ENCODE peak calls at places on chromosomes 6 and 20, in six cellular contexts. I is tibial artery, T is SK-N-SH, Q is stomach, Z is MG63, G is upper lobe of right lung. N is an unnamed sample. For H3K36me3, the result is how much of the 10 kb centered on the place peaks cover.

GRCh38 chr6:109580519-109580918 is 97.5 kb upstream of the ZBTB24 start:
- DNase-seq in T (no peak), Q (no peak), Z (peak), G (no peak), I (no peak), N (no peak)

GRCh38 chr20:20737158-20737557 is 24.7 kb upstream of the RALGAPA2 start:
- DNase-seq in Z (no peak), T (no peak), G (no peak), I (no peak), Q (no peak), N (no peak)

GRCh38 chr6:113936093-113936934 is 34.6 kb downstream of the HDAC2 start:
- DNase-seq in I (no peak), G (no peak), Z (no peak), T (peak), Q (no peak), N (peak)

GRCh38 chr6:51830666-51831065 is 256.7 kb downstream of the PKHD1 start:
- DNase-seq in I (no peak), Z (no peak), T (no peak), G (no peak), Q (no peak), N (no peak)

GRCh38 chr6:2611092-2611491 is 139.6 kb downstream of the MYLK4 start:
- DNase-seq in I (no peak), T (no peak), Q (no peak), G (no peak), Z (peak), N (peak)

GRCh38 chr6:130282234-130282995 is 59.7 kb upstream of the SAMD3 start:
- DNase-seq in I (no peak), Q (no peak), T (peak), G (no peak), Z (no peak), N (peak)

GRCh38 chr20:50376888-50377459 is 133.2 kb upstream of the PTPN1 start:
- DNase-seq in Q (no peak), I (no peak), T (peak), Z (no peak), G (no peak), N (no peak)

GRCh38 chr6:40286027-40286426 is 301.1 kb downstream of the LRFN2 start:
- DNase-seq in I (no peak), Q (no peak), T (no peak), G (no peak), Z (no peak), N (no peak)

GRCh38 chr6:158517581-158517980 is 42.3 kb upstream of the TMEM181 start:
- DNase-seq in T (no peak), G (no peak), Q (no peak), Z (no peak), I (no peak), N (no peak)

GRCh38 chr6:105282801-105283585 is 103.2 kb upstream of the POPDC3 start:
- DNase-seq in T (peak), Q (no peak), G (no peak), Z (no peak), I (no peak), N (no peak)
- H3K36me3 ChIP-seq in T (under half), Q (half or more), G (half or more), Z (under half), I (under half), N (under half)

GRCh38 chr6:89789980-89790379 is 29.6 kb downstream of the MDN1 start:
- DNase-seq in I (no peak), Q (no peak), G (no peak), Z (no peak), T (no peak), N (peak)

GRCh38 chr6:89790403-89790802 is 29.2 kb downstream of the MDN1 start:
- DNase-seq in T (no peak), I (no peak), G (no peak), Q (no peak), Z (no peak), N (no peak)

GRCh38 chr6:89793586-89793985 is 26.0 kb downstream of the MDN1 start:
- DNase-seq in I (no peak), T (no peak), G (no peak), Q (no peak), Z (no peak), N (no peak)

GRCh38 chr6:89794324-89794723 is 25.3 kb downstream of the MDN1 start:
- DNase-seq in I (no peak), G (no peak), T (no peak), Z (no peak), Q (no peak), N (no peak)

DNA sequence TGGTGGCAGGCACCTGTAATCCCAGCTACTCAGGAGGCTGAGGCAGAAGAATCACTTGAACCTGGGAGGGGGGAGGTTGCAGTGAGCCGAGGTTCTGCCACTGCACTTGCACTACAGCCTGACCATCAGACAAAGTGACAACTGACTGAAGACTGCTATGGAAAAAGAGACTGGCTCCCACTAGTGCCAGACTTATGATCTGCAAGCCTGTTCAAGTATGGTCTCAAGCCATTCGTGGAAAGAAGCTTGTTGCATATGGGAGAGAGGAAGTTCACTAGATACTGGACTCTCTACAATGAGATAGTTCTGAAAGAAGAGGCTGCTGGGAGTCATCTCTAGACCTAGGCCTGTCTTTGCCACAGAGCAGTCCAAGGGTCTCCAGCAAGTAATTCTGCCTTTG is 26.7 kb downstream of the MDN1 start:
- DNase-seq in I (no peak), T (peak), Z (no peak), G (no peak), Q (no peak), N (peak)
- H3K36me3 ChIP-seq in I (half or more), T (under half), Z (under half), G (half or more), Q (half or more), N (under half)

DNA sequence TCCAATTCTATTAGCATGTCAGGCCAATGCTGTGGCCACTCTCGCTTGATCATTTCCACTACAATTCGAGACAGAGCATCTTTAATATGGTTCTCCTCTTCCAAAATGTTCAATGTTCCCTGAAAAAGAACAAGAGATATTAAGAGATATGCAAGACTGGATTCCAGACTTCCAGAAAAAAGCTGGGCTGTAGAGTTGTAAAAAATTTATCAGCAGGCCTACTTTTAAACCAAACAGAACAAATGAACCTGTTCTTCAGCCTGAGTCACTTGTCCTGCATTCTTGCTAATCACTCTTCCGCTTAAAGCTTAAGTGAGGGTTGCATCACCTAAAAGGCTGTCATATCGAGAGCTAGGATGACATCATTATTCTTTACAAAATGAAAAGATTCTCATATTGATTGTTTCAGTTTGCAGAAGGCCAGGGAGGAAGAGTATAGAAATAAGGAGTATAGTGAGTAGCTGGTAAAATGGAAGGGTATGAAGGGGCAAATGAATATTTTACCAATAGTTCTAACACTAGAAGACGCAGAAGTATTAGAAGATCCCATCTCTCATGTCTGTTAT is 4.9 kb downstream of the XPO5 start:
- DNase-seq in Q (no peak), Z (no peak), T (no peak), G (no peak), I (no peak), N (no peak)
- H3K36me3 ChIP-seq in Q (half or more), Z (under half), T (under half), G (half or more), I (half or more), N (under half)

GRCh38 chr6:44404715-44405099 is 17.2 kb downstream of the CDC5L start:
- DNase-seq in G (no peak), Z (no peak), T (no peak), Q (no peak), I (no peak), N (no peak)
- H3K36me3 ChIP-seq in G (half or more), Z (half or more), T (half or more), Q (half or more), I (half or more), N (under half)

GRCh38 chr20:51612896-51613295 is 70.4 kb upstream of the NFATC2 start:
- DNase-seq in Z (no peak), G (no peak), T (no peak), I (no peak), Q (no peak), N (no peak)
- H3K36me3 ChIP-seq in Z (under half), G (under half), T (under half), I (half or more), Q (half or more), N (under half)

GRCh38 chr6:160078883-160079685 is 42.5 kb upstream of the SLC22A1 start:
- DNase-seq in Q (no peak), Z (no peak), T (no peak), I (no peak), G (no peak), N (no peak)
- H3K36me3 ChIP-seq in Q (half or more), Z (under half), T (half or more), I (half or more), G (half or more), N (under half)

GRCh38 chr6:18242062-18242851 is 22.1 kb downstream of the DEK start:
- DNase-seq in Z (peak), Q (no peak), G (no peak), T (no peak), I (no peak), N (no peak)

GRCh38 chr6:18243302-18243893 is 20.9 kb downstream of the DEK start:
- DNase-seq in I (no peak), T (no peak), G (no peak), Z (no peak), Q (no peak), N (peak)

GRCh38 chr6:18240230-18240629 is 24.1 kb downstream of the DEK start:
- DNase-seq in G (no peak), I (no peak), Z (no peak), T (no peak), Q (no peak), N (no peak)

GRCh38 chr6:18244251-18244650 is 20.1 kb downstream of the DEK start:
- DNase-seq in T (no peak), Z (no peak), G (no peak), Q (no peak), I (no peak), N (no peak)

GRCh38 chr6:18241208-18241836 is 23.0 kb downstream of the DEK start:
- DNase-seq in G (no peak), I (no peak), T (no peak), Z (no peak), Q (no peak), N (no peak)
- H3K36me3 ChIP-seq in G (half or more), I (half or more), T (half or more), Z (half or more), Q (half or more), N (under half)

GRCh38 chr20:46006031-46006430 is 2.7 kb upstream of the MMP9 start:
- DNase-seq in Q (no peak), T (no peak), Z (no peak), G (no peak), I (no peak), N (no peak)
- H3K36me3 ChIP-seq in Q (under half), T (under half), Z (under half), G (under half), I (under half), N (under half)